ENCODE peak calls at places on chromosomes 2 and 18, in four cellular contexts. K, H, G and V are unnamed samples.

GRCh38 chr2:12543452-12544220 is 173.1 kb upstream of the TRIB2 start:
- DNase-seq in G (no peak), H (no peak), K (peak), V (no peak)

GRCh38 chr18:377088-377487 is 109.2 kb upstream of the THOC1 start:
- DNase-seq in K (peak), H (no peak), G (no peak), V (no peak)

GRCh38 chr2:15260196-15260595 is 300.9 kb downstream of the NBAS start:
- DNase-seq in G (no peak), H (no peak), K (no peak), V (no peak)

GRCh38 chr2:46181789-46182530 is 115.2 kb upstream of the EPAS1 start:
- DNase-seq in K (no peak), G (no peak), H (no peak), V (no peak)

GRCh38 chr2:74908763-74909444 is 49.5 kb upstream of the POLE4 start:
- DNase-seq in K (peak), H (peak), G (no peak), V (no peak)

GRCh38 chr2:10256525-10257031 is 46.1 kb upstream of the HPCAL1 start:
- DNase-seq in G (no peak), H (no peak), K (no peak), V (no peak)

GRCh38 chr18:22871809-22872525 is 61.2 kb upstream of the RBBP8 start:
- DNase-seq in K (peak), G (no peak), H (no peak), V (no peak)

GRCh38 chr2:37365669-37366068 is 21.2 kb downstream of the QPCT start:
- DNase-seq in H (no peak), G (no peak), K (no peak), V (no peak)

GRCh38 chr18:420661-421060 is 79.8 kb downstream of the COLEC12 start:
- DNase-seq in K (no peak), G (no peak), H (no peak), V (no peak)

GRCh38 chr2:179749210-179749609 is 112.2 kb downstream of the ZNF385B start:
- DNase-seq in G (no peak), K (no peak), H (no peak), V (no peak)

GRCh38 chr2:169709335-169709734 is 15.1 kb downstream of the PHOSPHO2 start:
- DNase-seq in H (no peak), K (no peak), G (no peak), V (no peak)

GRCh38 chr2:235936493-235936892 is 231.7 kb downstream of the GBX2 start:
- DNase-seq in H (peak), K (no peak), G (no peak), V (no peak)

GRCh38 chr2:230905448-230906430 is 19.3 kb downstream of the GPR55 start:
- DNase-seq in G (peak), H (peak), K (no peak), V (no peak)

GRCh38 chr2:195486987-195487644 is 169.9 kb upstream of the SLC39A10 start:
- DNase-seq in H (no peak), G (peak), K (no peak), V (no peak)

GRCh38 chr2:183543731-183544130 is 419.5 kb downstream of the NUP35 start:
- DNase-seq in G (no peak), H (no peak), K (no peak), V (peak)

GRCh38 chr2:217801115-217801531 is 201.7 kb downstream of the TNS1 start:
- DNase-seq in K (peak), H (no peak), G (no peak), V (no peak)

GRCh38 chr2:74708883-74709282 is 54.8 kb downstream of the SEMA4F start:
- DNase-seq in G (no peak), H (peak), K (no peak), V (no peak)

GRCh38 chr2:212811946-212812345 is 273.3 kb upstream of the ERBB4 start:
- DNase-seq in K (no peak), H (no peak), G (no peak), V (no peak)

GRCh38 chr18:5630057-5630765 is 86.4 kb upstream of the EPB41L3 start:
- DNase-seq in G (no peak), K (peak), H (no peak), V (no peak)

GRCh38 chr2:12303181-12304030 is 413.3 kb upstream of the TRIB2 start:
- DNase-seq in K (no peak), G (no peak), H (no peak), V (no peak)

GRCh38 chr18:40019797-40020392 is 1935.1 kb upstream of the PIK3C3 start:
- DNase-seq in K (no peak), G (no peak), H (no peak), V (no peak)

GRCh38 chr2:8525582-8526402 is 156.1 kb upstream of the ID2 start:
- DNase-seq in G (no peak), K (peak), H (peak), V (peak)

GRCh38 chr2:207895236-207895860 is 125.6 kb upstream of the FZD5 start:
- DNase-seq in G (no peak), H (no peak), K (no peak), V (no peak)

GRCh38 chr2:230640540-230641011 is 72.1 kb upstream of the CAB39 start:
- DNase-seq in G (no peak), H (no peak), K (no peak), V (no peak)

GRCh38 chr2:46565364-46565763 is 86.0 kb downstream of the TMEM247 start:
- DNase-seq in G (no peak), H (no peak), K (no peak), V (no peak)

GRCh38 chr18:59308201-59309014 is 10.0 kb downstream of the CPLX4 start:
- DNase-seq in K (peak), G (peak), H (peak), V (no peak)

GRCh38 chr18:34661464-34662087 is 48.5 kb upstream of the DTNA start:
- DNase-seq in G (peak), H (peak), K (peak), V (no peak)

GRCh38 chr18:23675896-23676295 is 13.2 kb upstream of the ANKRD29 start:
- DNase-seq in K (no peak), G (no peak), H (no peak), V (no peak)

GRCh38 chr2:85796549-85797262 is 42.9 kb downstream of the ATOH8 start:
- DNase-seq in H (no peak), G (no peak), K (peak), V (no peak)

GRCh38 chr2:84285056-84285747 is 173.9 kb downstream of the SUCLG1 start:
- DNase-seq in K (no peak), G (no peak), H (no peak), V (no peak)

GRCh38 chr2:226800941-226801784 is 1.5 kb upstream of the IRS1 start:
- DNase-seq in G (no peak), K (peak), H (peak), V (peak)

GRCh38 chr2:29627366-29627765 is 294.0 kb downstream of the ALK start:
- DNase-seq in H (no peak), K (no peak), G (no peak), V (no peak)

GRCh38 chr18:29840101-29840500 is 1202.4 kb downstream of the DSC3 start:
- DNase-seq in G (peak), K (no peak), H (no peak), V (no peak)

GRCh38 chr2:138474093-138474834 is 27.3 kb upstream of the SPOPL start:
- DNase-seq in K (no peak), G (no peak), H (no peak), V (no peak)

GRCh38 chr18:47251289-47252120 is at the start of gene SKOR2:
- DNase-seq in K (peak), G (no peak), H (no peak), V (no peak)

DNA sequence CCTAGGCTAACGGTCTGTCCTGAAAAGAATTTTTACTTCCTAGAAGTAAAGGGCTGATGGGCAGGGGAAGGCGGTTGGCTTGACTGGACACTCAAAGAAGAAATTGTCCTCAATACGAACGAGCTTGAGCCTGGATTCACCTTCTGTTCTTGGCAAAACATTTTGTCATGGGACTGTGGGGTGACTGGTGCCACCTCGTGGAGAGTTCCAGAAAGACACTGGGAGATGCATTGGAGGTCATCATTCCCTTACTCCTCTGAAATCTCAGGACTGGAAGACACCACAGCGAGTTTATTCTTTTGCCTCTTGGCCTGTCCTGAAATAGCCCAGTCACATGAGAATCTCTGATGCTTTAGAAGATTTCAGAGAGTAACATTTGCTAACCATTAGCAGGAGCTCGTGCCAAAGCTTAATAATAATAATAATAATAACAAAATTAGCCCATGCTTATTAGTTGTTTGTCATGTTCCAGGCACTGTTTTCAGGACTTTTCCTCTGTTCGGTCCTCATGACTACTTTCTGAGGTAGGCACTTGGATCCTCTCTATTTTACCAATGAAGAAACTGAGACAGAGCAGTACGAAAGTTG is 44.5 kb downstream of the TMEM182 start:
- DNase-seq in H (peak), G (peak), K (peak), V (no peak)
- H3K4me2 ChIP-seq in H (no peak), G (no peak), K (no peak), V (no peak)

DNA sequence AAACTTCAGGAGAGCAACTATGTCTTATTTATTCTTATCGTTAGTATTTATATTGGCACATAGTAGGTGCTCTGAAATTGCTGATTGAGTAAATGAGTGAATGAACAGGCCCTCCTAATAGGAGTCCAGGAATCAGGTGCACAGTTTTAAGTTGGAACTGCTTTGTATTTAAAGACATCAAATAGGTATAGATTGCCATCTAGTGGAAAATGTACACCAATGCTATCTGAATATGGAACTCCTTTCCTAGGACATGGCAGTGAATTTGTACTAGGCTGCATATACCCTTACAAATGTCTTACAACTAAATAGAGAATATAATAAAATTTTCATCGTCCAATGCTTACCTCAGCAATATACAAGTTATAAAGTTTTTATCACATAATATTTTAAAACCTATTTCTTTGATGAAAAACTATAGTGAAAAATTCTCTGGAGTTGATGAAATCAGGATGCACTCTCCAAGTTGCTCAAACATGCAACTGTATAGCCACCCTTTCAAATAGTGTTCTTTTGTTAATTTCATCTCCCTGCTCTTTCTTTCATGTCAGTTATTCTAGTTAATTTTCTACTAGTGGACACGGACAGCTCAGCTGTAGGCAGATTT is 318.9 kb upstream of the SYT4 start:
- DNase-seq in G (no peak), K (peak), H (peak), V (no peak)
- TF ChIP-seq JUND in G (no peak), K (no peak), H (no peak), V (no peak)

GRCh38 chr2:144546933-144547332 is 27.0 kb upstream of the ZEB2 start:
- DNase-seq in G (no peak), K (no peak), H (no peak), V (no peak)

GRCh38 chr2:144550084-144550483 is 30.2 kb upstream of the ZEB2 start:
- DNase-seq in K (no peak), G (no peak), H (no peak), V (no peak)

GRCh38 chr2:144547512-144547911 is 27.6 kb upstream of the ZEB2 start:
- DNase-seq in H (no peak), K (no peak), G (no peak), V (no peak)

GRCh38 chr2:144548088-144548487 is 28.2 kb upstream of the ZEB2 start:
- DNase-seq in G (no peak), K (no peak), H (no peak), V (no peak)

GRCh38 chr2:144548532-144549191 is 28.7 kb upstream of the ZEB2 start:
- DNase-seq in K (no peak), G (no peak), H (no peak), V (no peak)
- H3K4me2 ChIP-seq in K (no peak), G (no peak), H (no peak), V (no peak)

DNA sequence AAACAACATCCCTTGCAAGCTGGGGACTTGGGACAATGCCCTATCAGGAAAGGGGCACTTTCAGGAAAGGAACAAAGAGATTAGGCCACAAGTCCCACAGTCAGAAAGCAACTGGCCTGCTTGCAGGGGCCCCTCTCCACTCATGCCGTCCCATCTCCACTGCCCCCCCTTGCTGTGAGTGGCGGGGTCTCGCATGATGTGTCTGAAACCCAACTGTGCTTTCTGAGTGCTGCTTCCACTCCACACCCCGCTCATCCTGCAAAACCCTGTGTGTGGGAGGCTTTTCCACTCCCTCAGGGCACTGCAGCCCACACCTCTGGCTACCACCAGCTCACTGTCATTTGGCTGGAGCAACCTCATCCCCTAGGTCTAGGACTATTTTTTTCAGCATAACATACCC is 7.9 kb downstream of the HS6ST1 start:
- DNase-seq in G (no peak), H (no peak), K (peak), V (no peak)
- TF ChIP-seq JUND in G (no peak), H (no peak), K (no peak), V (no peak)

DNA sequence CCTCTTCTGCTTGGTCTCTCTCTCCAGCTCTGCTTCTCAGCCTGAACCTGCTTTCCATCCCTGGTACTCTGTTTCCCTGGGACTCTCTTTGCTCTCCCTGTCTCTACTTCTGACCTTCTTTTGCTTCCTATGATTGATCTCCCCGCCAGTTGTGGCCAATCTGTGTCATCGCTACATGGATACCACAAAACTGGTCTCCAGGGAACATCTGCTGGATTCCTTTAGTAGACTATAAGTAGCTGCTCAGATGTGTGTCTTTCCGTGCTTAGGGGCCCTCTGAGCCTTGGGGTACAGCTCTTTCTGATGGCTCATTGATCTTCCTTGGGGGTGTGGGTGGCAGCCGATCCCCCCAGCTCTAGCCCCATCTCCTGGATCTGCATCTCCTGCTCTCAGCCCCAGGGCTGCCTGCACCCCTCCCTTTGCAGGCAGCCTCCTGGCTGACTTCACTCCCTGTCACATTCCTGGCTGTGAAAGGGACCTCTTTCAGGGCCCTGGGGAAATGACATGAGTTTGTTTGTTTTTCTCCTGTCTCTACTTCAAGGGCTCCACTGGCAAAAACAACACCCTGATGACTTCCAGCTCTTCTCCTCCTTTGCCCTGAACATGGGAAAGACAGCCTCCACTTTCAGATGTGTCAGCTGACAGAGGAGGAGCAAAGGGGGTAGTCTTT is 333.7 kb downstream of the CYP26B1 start:
- DNase-seq in H (no peak), G (no peak), K (no peak), V (no peak)
- H3K4me2 ChIP-seq in H (no peak), G (no peak), K (no peak), V (no peak)

GRCh38 chr2:118490323-118490722 is 357.1 kb downstream of the EN1 start:
- DNase-seq in K (no peak), H (no peak), G (no peak), V (no peak)
- TF ChIP-seq JUND in K (no peak), H (no peak), G (no peak), V (no peak)